ENCODE peak calls at places on chromosomes 16 and 17, in eight cellular contexts. T is stimulated activated CD4-positive, alpha-beta T cell treated with anti-CD3 and anti-CD28 coated beads, Interleukin-1b, Interleukin-23, amount 100 ng/mL, for 24 hours; E is stimulated activated CD8-positive, alpha-beta memory T cell treated with anti-CD3 and anti-CD28 coated beads, Interleukin-2, amount 100 ng/mL, for 48 hours; O is kidney; J is Calu3; Q is activated T-cell treated with anti-CD3 and anti-CD28 coated beads, Interleukin-2, amount 50 U/mL, for 48 hours; W is activated T-helper 9 cell treated with anti-CD3 and anti-CD28 coated beads, Interleukin-2, amount 50 U/mL, for 16 hours; S is left lobe of liver. D is an unnamed sample.

GRCh38 chr17:78890111-78890897 is 12.7 kb downstream of the CEP295NL start:
- DNase-seq in W (peak; percentile 6), O (peak; percentile 84), T (no peak), S (peak; percentile 59), E (peak; percentile 15), Q (peak; percentile 64), J (no peak), D (no peak)

GRCh38 chr17:21278304-21279197 is 6.0 kb upstream of the MAP2K3 start:
- DNase-seq in T (no peak), W (no peak), E (no peak), O (no peak), J (no peak), Q (peak; percentile 55), S (peak; percentile 50), D (no peak)

GRCh38 chr16:85471469-85472431 is 141.4 kb upstream of the GSE1 start:
- DNase-seq in E (no peak), O (no peak), J (peak; percentile 62), W (no peak), S (no peak), T (no peak), Q (no peak), D (no peak)

GRCh38 chr17:65104973-65105372 is 32.2 kb upstream of the RGS9 start:
- DNase-seq in W (no peak), J (no peak), O (no peak), E (no peak), S (no peak), Q (no peak), T (no peak), D (no peak)

GRCh38 chr17:42577140-42577531 is 393 bp downstream of the PSMC3IP start:
- DNase-seq in J (no peak), O (no peak), T (no peak), W (no peak), Q (no peak), S (no peak), E (no peak), D (no peak)

GRCh38 chr16:2159052-2159838 is 3.7 kb downstream of the TRAF7 start:
- DNase-seq in W (no peak), S (peak; percentile 88), E (no peak), Q (no peak), O (no peak), T (no peak), J (no peak), D (peak; percentile 71)

GRCh38 chr16:51629602-51630001 is 478.5 kb upstream of the SALL1 start:
- DNase-seq in S (no peak), Q (no peak), T (no peak), O (no peak), J (no peak), E (no peak), W (no peak), D (no peak)

GRCh38 chr17:47208744-47209488 is at the start of gene MYL4:
- DNase-seq in J (no peak), E (no peak), O (no peak), Q (no peak), W (no peak), T (no peak), S (no peak), D (no peak)

GRCh38 chr17:52025231-52025630 is 133.3 kb downstream of the CA10 start:
- DNase-seq in E (no peak), W (no peak), Q (no peak), J (no peak), T (no peak), S (no peak), O (no peak), D (no peak)

GRCh38 chr16:50272111-50272571 is 5.8 kb downstream of the ADCY7 start:
- DNase-seq in Q (no peak), S (no peak), W (no peak), J (no peak), O (peak; percentile 57), E (no peak), T (no peak), D (no peak)

GRCh38 chr16:75911896-75912295 is 185.6 kb upstream of the CPHXL start:
- DNase-seq in O (no peak), J (no peak), S (no peak), E (no peak), W (no peak), Q (no peak), T (no peak), D (no peak)

GRCh38 chr16:72455743-72456659 is 284.0 kb upstream of the PMFBP1 start:
- DNase-seq in E (no peak), J (peak; percentile 83), W (no peak), S (no peak), T (no peak), O (no peak), Q (no peak), D (no peak)

GRCh38 chr17:57986841-57987581 is 1.0 kb downstream of the VEZF1 start:
- DNase-seq in S (peak; percentile 57), J (peak; percentile 38), T (no peak), Q (peak; percentile 62), O (peak; percentile 81), E (no peak), W (peak; percentile 16), D (peak; percentile 62)

GRCh38 chr16:12017583-12017982 is 41.0 kb downstream of the SNX29 start:
- DNase-seq in O (no peak), J (no peak), S (no peak), W (no peak), Q (no peak), E (no peak), T (no peak), D (no peak)

GRCh38 chr17:60269417-60269816 is 119.6 kb downstream of the CA4 start:
- DNase-seq in S (no peak), Q (no peak), J (no peak), W (no peak), T (no peak), O (no peak), E (no peak), D (no peak)

GRCh38 chr16:1070084-1070987 is 2.2 kb upstream of the SSTR5 start:
- DNase-seq in T (no peak), J (no peak), E (no peak), O (no peak), W (no peak), Q (no peak), S (no peak), D (no peak)

GRCh38 chr17:50129946-50130777 is at the start of gene SAMD14:
- DNase-seq in O (peak; percentile 82), W (peak; percentile 23), T (no peak), Q (peak; percentile 50), S (no peak), J (no peak), E (no peak), D (peak; percentile 73)

GRCh38 chr16:48911700-48912099 is 301.7 kb upstream of the N4BP1 start:
- DNase-seq in J (no peak), Q (no peak), S (no peak), O (no peak), W (no peak), E (no peak), T (no peak), D (no peak)

GRCh38 chr16:58000706-58001676 is at the start of gene USB1:
- DNase-seq in S (peak; percentile 93), O (peak; percentile 95), T (peak; percentile 77), W (peak; percentile 78), J (peak; percentile 95), Q (peak; percentile 92), E (peak; percentile 81), D (peak; percentile 97)

GRCh38 chr16:22239131-22239805 is 33.2 kb downstream of the EEF2K start:
- DNase-seq in T (no peak), E (no peak), S (no peak), W (no peak), J (no peak), O (no peak), Q (no peak), D (no peak)

D was measured in frontal cortex.